ENCODE peak calls at places on chromosomes 16 and 17, in eight cellular contexts. W is ascending aorta; S is caudate nucleus; G is naive thymus-derived CD4-positive, alpha-beta T cell; R is left ventricle myocardium inferior; F is lung; H is A549; M is tibial nerve. L is an unnamed sample.

GRCh38 chr17:68377771-68378201 is 79.5 kb downstream of the WIPI1 start:
- DNase-seq in W (no peak), S (no peak), G (no peak), R (no peak), F (no peak), H (no peak), M (no peak), L (no peak)

GRCh38 chr16:67967183-67967955 is 1.1 kb downstream of the SLC12A4 start:
- DNase-seq in W (no peak), S (no peak), G (peak; percentile 5), R (no peak), F (no peak), H (no peak), M (no peak), L (no peak)

GRCh38 chr16:66891360-66891759 is 11.0 kb downstream of the PDP2 start:
- DNase-seq in W (no peak), S (no peak), G (no peak), R (no peak), F (no peak), H (no peak), M (no peak), L (no peak)

GRCh38 chr16:58678716-58679115 is 5.9 kb downstream of the SLC38A7 start:
- DNase-seq in W (peak; percentile 68), S (peak; percentile 51), G (no peak), R (peak; percentile 37), F (no peak), H (no peak), M (no peak), L (no peak)

GRCh38 chr17:29573558-29573870 is 5.0 kb downstream of the TP53I13 start:
- DNase-seq in W (peak; percentile 61), S (no peak), G (no peak), R (peak; percentile 9), F (no peak), H (no peak), M (peak; percentile 3), L (no peak)

GRCh38 chr17:14699569-14700190 is 398.8 kb downstream of the HS3ST3B1 start:
- DNase-seq in W (no peak), S (no peak), G (no peak), R (no peak), F (no peak), H (peak; percentile 50), M (no peak), L (no peak)

GRCh38 chr17:72351365-72351764 is 230.5 kb downstream of the SOX9 start:
- DNase-seq in W (no peak), S (no peak), G (no peak), R (no peak), F (no peak), H (no peak), M (no peak), L (no peak)

GRCh38 chr17:66451188-66452149 is 149.1 kb downstream of the PRKCA start:
- DNase-seq in W (no peak), S (no peak), G (no peak), R (no peak), F (no peak), H (peak; percentile 62), M (no peak), L (no peak)

GRCh38 chr17:46765491-46765890 is 53.0 kb downstream of the WNT3 start:
- DNase-seq in W (no peak), S (no peak), G (no peak), R (no peak), F (no peak), H (no peak), M (no peak), L (no peak)

GRCh38 chr16:80167657-80168056 is 373.1 kb upstream of the DYNLRB2 start:
- DNase-seq in W (no peak), S (no peak), G (no peak), R (no peak), F (no peak), H (no peak), M (no peak), L (no peak)

GRCh38 chr16:20323591-20324117 is 3.7 kb downstream of the GP2 start:
- DNase-seq in W (no peak), S (no peak), G (no peak), R (no peak), F (no peak), H (no peak), M (no peak), L (no peak)

DNA sequence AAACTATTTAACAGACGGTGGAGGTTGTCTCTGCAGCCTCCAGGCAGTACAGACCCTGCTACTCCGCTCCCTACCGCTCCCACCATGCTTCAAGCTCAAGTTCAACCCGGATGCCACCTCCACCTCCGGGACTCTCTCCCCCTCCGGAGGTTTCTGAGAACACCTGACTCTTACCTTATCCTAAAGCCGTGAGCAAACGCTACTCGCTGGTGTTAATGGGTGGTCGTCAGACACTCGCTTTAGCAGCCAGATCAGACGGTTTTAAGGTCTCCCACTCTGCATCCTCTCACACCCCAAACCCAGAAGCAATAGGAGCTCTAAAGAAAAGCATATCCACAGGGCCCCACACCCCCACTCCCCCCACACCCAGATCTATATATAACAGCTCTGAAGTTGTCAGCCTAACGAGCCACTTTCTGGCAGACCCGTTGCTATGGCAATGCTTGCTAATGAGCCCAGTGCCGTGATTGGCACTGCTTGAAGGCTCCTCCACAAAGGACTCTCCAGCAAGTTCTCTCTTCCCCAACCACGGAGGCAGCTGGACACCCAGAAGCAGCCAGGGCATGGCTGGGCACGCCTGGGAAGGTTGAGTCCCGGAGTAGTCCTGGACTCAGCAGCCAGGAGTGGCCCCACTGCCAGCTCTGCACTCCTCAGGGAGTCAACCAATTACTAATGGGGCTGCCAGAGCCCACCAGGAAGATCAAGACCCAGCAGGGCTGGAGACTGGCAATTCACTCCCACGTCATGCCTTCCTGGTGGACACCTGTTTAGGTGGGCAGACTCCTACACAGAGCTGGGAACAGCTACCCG is 121.1 kb upstream of the RCVRN start:
- DNase-seq in W (no peak), S (peak; percentile 95), G (no peak), R (no peak), F (no peak), H (no peak), M (no peak), L (no peak)
- H3K27ac ChIP-seq in W (no peak overlapping the region), S (peak overlapping the region; percentile 93), G (no peak overlapping the region), R (peak overlapping the region; percentile 19), F (no peak overlapping the region), H (no peak overlapping the region), M (peak overlapping the region; percentile 18), L (no peak overlapping the region)

GRCh38 chr17:28369684-28370034 is 448 bp downstream of the VTN start:
- DNase-seq in W (no peak), S (no peak), G (no peak), R (no peak), F (no peak), H (no peak), M (no peak), L (no peak)

GRCh38 chr17:28368915-28369683 is 1.0 kb downstream of the VTN start:
- DNase-seq in W (no peak), S (no peak), G (no peak), R (no peak), F (no peak), H (no peak), M (no peak), L (no peak)

GRCh38 chr17:28370035-28370743 is at the start of gene VTN:
- DNase-seq in W (peak; percentile 83), S (no peak), G (no peak), R (peak; percentile 46), F (no peak), H (peak; percentile 78), M (no peak), L (no peak)

GRCh38 chr17:28371245-28372202 is at the start of gene SARM1:
- DNase-seq in W (peak; percentile 94), S (peak; percentile 85), G (peak; percentile 57), R (peak; percentile 89), F (peak; percentile 78), H (peak; percentile 95), M (peak; percentile 51), L (peak; percentile 20)

DNA sequence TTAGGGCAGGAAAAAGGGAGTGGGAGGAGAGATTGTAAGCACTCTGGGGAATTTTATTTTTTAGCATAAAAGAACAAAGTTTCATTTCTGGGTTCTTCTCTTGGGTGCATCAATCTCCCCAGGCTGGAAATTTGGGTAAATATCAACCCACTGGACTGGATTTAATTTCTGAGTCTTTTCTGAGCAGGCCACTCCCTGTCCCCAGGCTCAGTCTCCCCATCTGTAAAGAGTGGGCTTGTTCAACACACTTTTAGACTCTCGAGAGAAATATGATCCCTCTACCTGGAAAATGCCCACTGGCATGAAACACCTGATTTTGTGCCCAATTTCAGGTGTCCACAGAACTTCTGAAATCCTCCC is 617 bp upstream of the VTN start:
- DNase-seq in W (no peak), S (no peak), G (no peak), R (no peak), F (no peak), H (no peak), M (no peak), L (no peak)
- H3K27ac ChIP-seq in W (peak overlapping the region; percentile 75), S (peak overlapping the region; percentile 88), G (peak overlapping the region; percentile 88), R (peak overlapping the region; percentile 76), F (peak overlapping the region; percentile 61), H (peak overlapping the region; percentile 83), M (peak overlapping the region; percentile 22), L (no peak overlapping the region)

DNA sequence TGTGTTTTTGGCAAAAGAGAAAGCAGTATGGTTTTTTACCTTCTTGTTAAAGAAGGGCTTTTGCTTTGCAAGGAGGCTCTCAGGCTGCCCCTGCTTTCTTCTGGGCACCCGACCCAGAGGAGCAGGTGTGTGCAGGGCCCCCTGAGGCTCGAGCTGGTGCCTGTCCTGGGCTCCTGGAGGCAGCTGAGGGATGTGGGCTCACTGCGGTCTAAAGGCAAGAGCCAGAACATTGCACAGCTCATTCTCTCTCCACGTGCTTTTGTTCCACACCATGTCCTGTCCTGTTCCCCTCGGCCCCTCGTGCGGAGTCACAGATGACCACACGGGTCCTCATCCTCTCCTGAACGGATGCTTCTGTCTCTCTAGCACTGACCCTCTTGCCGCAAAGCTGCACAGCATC is 36.7 kb upstream of the CAPN15 start:
- DNase-seq in W (no peak), S (no peak), G (no peak), R (no peak), F (no peak), H (no peak), M (no peak), L (no peak)
- H3K27ac ChIP-seq in W (no peak overlapping the region), S (no peak overlapping the region), G (no peak overlapping the region), R (no peak overlapping the region), F (no peak overlapping the region), H (no peak overlapping the region), M (no peak overlapping the region), L (no peak overlapping the region)

DNA sequence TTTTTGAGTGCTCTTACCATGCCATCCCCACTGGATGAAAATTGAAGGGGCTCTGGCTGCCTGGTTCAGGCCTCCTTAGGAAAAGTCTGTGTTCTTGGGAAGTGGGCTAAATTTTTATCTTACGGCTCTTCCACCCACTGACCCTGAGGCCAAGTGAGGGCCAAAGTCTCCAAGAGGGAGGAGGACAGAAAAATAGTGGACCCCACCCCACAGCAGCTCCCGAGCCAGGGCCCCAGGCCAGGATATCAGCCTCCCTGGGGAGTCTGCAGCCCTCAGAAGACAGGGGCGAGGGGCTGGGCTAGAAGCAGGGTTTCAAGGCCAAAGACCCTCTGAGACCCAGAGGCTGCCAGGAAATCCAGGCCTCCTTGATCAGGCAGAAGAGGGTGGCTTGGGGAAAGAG is 156.2 kb downstream of the ZNF423 start:
- DNase-seq in W (no peak), S (no peak), G (no peak), R (peak; percentile 32), F (no peak), H (no peak), M (no peak), L (no peak)
- H3K27ac ChIP-seq in W (peak overlapping the region; percentile 89), S (no peak overlapping the region), G (no peak overlapping the region), R (peak overlapping the region; percentile 84), F (peak overlapping the region; percentile 21), H (no peak overlapping the region), M (peak overlapping the region; percentile 11), L (peak overlapping the region; percentile 97)